ENCODE peak calls at places on chromosome 17, in six cellular contexts. One of them, this sample, is unnamed.

GRCh38 chr17:67733371-67733770 is 15.6 kb downstream of the NOL11 start:
- DNase-seq in upper lobe of left lung: no peak
- DNase-seq in H1: no peak
- DNase-seq in suprapubic skin: no peak
- DNase-seq in K562: no peak
- DNase-seq in transverse colon: no peak
- DNase-seq in this sample: no peak

GRCh38 chr17:36885761-36886365 is 51.4 kb upstream of the LHX1 start:
- DNase-seq in transverse colon: no peak
- DNase-seq in upper lobe of left lung: no peak
- DNase-seq in suprapubic skin: no peak
- DNase-seq in H1: no peak
- DNase-seq in K562: no peak
- DNase-seq in this sample: no peak

GRCh38 chr17:62576382-62576781 is 51.1 kb upstream of the MRC2 start:
- DNase-seq in H1: no peak
- DNase-seq in suprapubic skin: no peak
- DNase-seq in K562: no peak
- DNase-seq in upper lobe of left lung: no peak
- DNase-seq in transverse colon: no peak
- DNase-seq in this sample: no peak

GRCh38 chr17:17181666-17182600 is 24.2 kb downstream of the PLD6 start:
- DNase-seq in H1: no peak
- DNase-seq in suprapubic skin: no peak
- DNase-seq in transverse colon: no peak
- DNase-seq in K562: no peak
- DNase-seq in upper lobe of left lung: no peak
- DNase-seq in this sample: no peak

GRCh38 chr17:19313746-19314651 is 48.5 kb downstream of the B9D1 start:
- DNase-seq in H1: no peak
- DNase-seq in transverse colon: peak; percentile 60
- DNase-seq in suprapubic skin: no peak
- DNase-seq in K562: no peak
- DNase-seq in upper lobe of left lung: no peak
- DNase-seq in this sample: no peak

GRCh38 chr17:56715613-56716357 is 117.9 kb downstream of the C17orf67 start:
- DNase-seq in suprapubic skin: peak; percentile 89
- DNase-seq in K562: peak; percentile 74
- DNase-seq in upper lobe of left lung: peak; percentile 83
- DNase-seq in H1: no peak
- DNase-seq in transverse colon: peak; percentile 77
- DNase-seq in this sample: peak; percentile 80

GRCh38 chr17:15133826-15134225 is 131.3 kb downstream of the PMP22 start:
- DNase-seq in suprapubic skin: no peak
- DNase-seq in upper lobe of left lung: no peak
- DNase-seq in H1: no peak
- DNase-seq in K562: peak; percentile 17
- DNase-seq in transverse colon: no peak
- DNase-seq in this sample: no peak

GRCh38 chr17:38459556-38459955 is 31.3 kb downstream of the ARHGAP23 start:
- DNase-seq in suprapubic skin: no peak
- DNase-seq in H1: no peak
- DNase-seq in transverse colon: no peak
- DNase-seq in upper lobe of left lung: no peak
- DNase-seq in K562: no peak
- DNase-seq in this sample: peak; percentile 52

GRCh38 chr17:56230660-56231059 is 77.4 kb downstream of the ANKFN1 start:
- DNase-seq in suprapubic skin: no peak
- DNase-seq in H1: no peak
- DNase-seq in transverse colon: no peak
- DNase-seq in upper lobe of left lung: no peak
- DNase-seq in K562: no peak
- DNase-seq in this sample: no peak

GRCh38 chr17:47961406-47961805 is 3.7 kb upstream of the PRR15L start:
- DNase-seq in K562: no peak
- DNase-seq in upper lobe of left lung: no peak
- DNase-seq in transverse colon: no peak
- DNase-seq in suprapubic skin: no peak
- DNase-seq in H1: no peak
- DNase-seq in this sample: no peak

GRCh38 chr17:18105595-18105994 is 3.0 kb upstream of the MYO15A start:
- DNase-seq in upper lobe of left lung: no peak
- DNase-seq in transverse colon: no peak
- DNase-seq in K562: no peak
- DNase-seq in suprapubic skin: no peak
- DNase-seq in H1: no peak
- DNase-seq in this sample: no peak

GRCh38 chr17:4087911-4088693 is 54.7 kb downstream of the ZZEF1 start:
- DNase-seq in H1: no peak
- DNase-seq in K562: no peak
- DNase-seq in upper lobe of left lung: no peak
- DNase-seq in suprapubic skin: no peak
- DNase-seq in transverse colon: no peak
- DNase-seq in this sample: no peak

GRCh38 chr17:652310-652709 is 62.3 kb downstream of the VPS53 start:
- DNase-seq in transverse colon: peak; percentile 47
- DNase-seq in upper lobe of left lung: no peak
- DNase-seq in suprapubic skin: peak; percentile 88
- DNase-seq in K562: no peak
- DNase-seq in H1: no peak
- DNase-seq in this sample: no peak

GRCh38 chr17:38794221-38794620 is 5.1 kb downstream of the PIP4K2B start:
- DNase-seq in suprapubic skin: no peak
- DNase-seq in transverse colon: no peak
- DNase-seq in K562: no peak
- DNase-seq in upper lobe of left lung: no peak
- DNase-seq in H1: no peak
- DNase-seq in this sample: no peak

GRCh38 chr17:33292981-33293867 is at the start of gene ASIC2:
- DNase-seq in upper lobe of left lung: no peak
- DNase-seq in transverse colon: peak; percentile 18
- DNase-seq in H1: peak; percentile 10
- DNase-seq in K562: peak; percentile 11
- DNase-seq in suprapubic skin: no peak
- DNase-seq in this sample: no peak

GRCh38 chr17:54781389-54781788 is 119.3 kb upstream of the TOM1L1 start:
- DNase-seq in transverse colon: no peak
- DNase-seq in upper lobe of left lung: no peak
- DNase-seq in suprapubic skin: no peak
- DNase-seq in K562: no peak
- DNase-seq in H1: no peak
- DNase-seq in this sample: no peak

GRCh38 chr17:74527756-74528155 is 3.5 kb downstream of the CD300LB start:
- DNase-seq in H1: no peak
- DNase-seq in K562: no peak
- DNase-seq in upper lobe of left lung: peak; percentile 12
- DNase-seq in suprapubic skin: peak; percentile 29
- DNase-seq in transverse colon: no peak
- DNase-seq in this sample: peak; percentile 10

GRCh38 chr17:27263386-27263785 is 30.5 kb upstream of the WSB1 start:
- DNase-seq in transverse colon: no peak
- DNase-seq in suprapubic skin: no peak
- DNase-seq in upper lobe of left lung: no peak
- DNase-seq in H1: no peak
- DNase-seq in K562: no peak
- DNase-seq in this sample: no peak

GRCh38 chr17:28953444-28954118 is 2.3 kb upstream of the PHF12 start:
- DNase-seq in upper lobe of left lung: no peak
- DNase-seq in K562: peak; percentile 42
- DNase-seq in transverse colon: peak; percentile 51
- DNase-seq in H1: peak; percentile 69
- DNase-seq in suprapubic skin: no peak
- DNase-seq in this sample: peak; percentile 35

GRCh38 chr17:65727243-65727642 is 165.8 kb upstream of the AXIN2 start:
- DNase-seq in H1: no peak
- DNase-seq in upper lobe of left lung: no peak
- DNase-seq in transverse colon: no peak
- DNase-seq in K562: no peak
- DNase-seq in suprapubic skin: no peak
- DNase-seq in this sample: no peak

GRCh38 chr17:19727466-19728113 is 11.2 kb upstream of the SLC47A2 start:
- DNase-seq in H1: no peak
- DNase-seq in upper lobe of left lung: peak; percentile 49
- DNase-seq in K562: no peak
- DNase-seq in suprapubic skin: peak; percentile 91
- DNase-seq in transverse colon: peak; percentile 41
- DNase-seq in this sample: no peak

GRCh38 chr17:65984299-65984698 is 207.6 kb downstream of the CEP112 start:
- DNase-seq in upper lobe of left lung: no peak
- DNase-seq in K562: no peak
- DNase-seq in transverse colon: no peak
- DNase-seq in suprapubic skin: no peak
- DNase-seq in H1: no peak
- DNase-seq in this sample: no peak

GRCh38 chr17:48970865-48971687 is 2.7 kb upstream of the GIP start:
- DNase-seq in upper lobe of left lung: no peak
- DNase-seq in transverse colon: no peak
- DNase-seq in H1: no peak
- DNase-seq in suprapubic skin: no peak
- DNase-seq in K562: peak; percentile 19
- DNase-seq in this sample: no peak

GRCh38 chr17:45639297-45639849 is 144.7 kb upstream of the CRHR1 start:
- DNase-seq in upper lobe of left lung: no peak
- DNase-seq in transverse colon: no peak
- DNase-seq in H1: no peak
- DNase-seq in suprapubic skin: no peak
- DNase-seq in K562: no peak
- DNase-seq in this sample: no peak

GRCh38 chr17:1143573-1143972 is 36.2 kb downstream of the ABR start:
- DNase-seq in upper lobe of left lung: no peak
- DNase-seq in transverse colon: no peak
- DNase-seq in suprapubic skin: no peak
- DNase-seq in H1: no peak
- DNase-seq in K562: no peak
- DNase-seq in this sample: no peak

GRCh38 chr17:73291260-73291801 is 20.5 kb downstream of the CDC42EP4 start:
- DNase-seq in upper lobe of left lung: peak; percentile 92
- DNase-seq in transverse colon: peak; percentile 76
- DNase-seq in suprapubic skin: no peak
- DNase-seq in H1: no peak
- DNase-seq in K562: peak; percentile 70
- DNase-seq in this sample: peak; percentile 73
- TF ChIP-seq POLR2A in upper lobe of left lung: no peak
- TF ChIP-seq POLR2A in transverse colon: no peak
- TF ChIP-seq POLR2A in suprapubic skin: no peak
- TF ChIP-seq POLR2A in H1: no peak
- TF ChIP-seq POLR2A in K562: no peak
- TF ChIP-seq POLR2A in this sample: no peak

GRCh38 chr17:82889496-82890338 is 49.9 kb upstream of the ZNF750 start:
- DNase-seq in upper lobe of left lung: peak; percentile 78
- DNase-seq in K562: no peak
- DNase-seq in transverse colon: peak; percentile 74
- DNase-seq in H1: no peak
- DNase-seq in suprapubic skin: no peak
- DNase-seq in this sample: peak; percentile 94
- TF ChIP-seq EP300 in upper lobe of left lung: no peak
- TF ChIP-seq EP300 in K562: no peak
- TF ChIP-seq EP300 in transverse colon: no peak
- TF ChIP-seq EP300 in H1: no peak
- TF ChIP-seq EP300 in suprapubic skin: no peak
- TF ChIP-seq EP300 in this sample: no peak

DNA sequence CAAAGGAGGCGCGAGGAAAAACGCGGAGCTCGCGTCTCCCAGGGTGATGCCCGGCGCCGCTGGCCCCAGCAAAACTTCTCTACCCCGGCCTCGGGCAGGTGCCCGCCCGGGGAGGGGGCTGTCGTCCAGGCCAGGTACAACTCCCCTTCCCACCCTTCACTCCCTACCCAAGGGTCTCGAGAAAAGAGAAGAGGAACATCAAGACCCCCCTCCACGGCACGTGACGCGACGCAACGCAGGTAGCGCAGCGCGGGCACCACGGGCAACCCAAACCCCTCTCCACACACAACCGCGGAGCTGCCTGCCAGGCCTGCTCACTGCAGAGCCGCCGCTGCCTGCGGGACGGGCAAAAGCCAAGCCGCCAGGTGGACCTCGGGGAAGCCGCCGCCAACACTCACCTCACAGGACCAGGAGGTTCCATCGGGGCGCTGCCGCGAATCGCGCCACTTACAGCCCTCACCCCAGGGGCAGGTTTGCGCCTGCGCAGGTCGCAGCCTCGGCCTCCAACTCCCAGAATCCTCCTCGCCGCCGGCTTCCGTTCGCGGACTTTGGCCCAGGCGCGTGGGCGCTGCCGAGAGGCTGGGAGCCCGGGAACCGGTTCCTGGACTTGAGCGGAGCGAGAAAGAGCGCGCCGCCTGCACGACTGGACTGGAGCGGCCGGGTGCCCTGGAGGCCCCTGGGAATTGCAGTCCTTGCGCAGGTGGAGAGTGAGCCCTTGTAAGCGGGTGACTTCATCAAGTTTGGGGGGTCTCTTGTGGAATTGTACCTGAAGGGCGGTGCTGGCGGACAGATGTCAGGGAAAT is at the start of gene ZNF232:
- DNase-seq in upper lobe of left lung: peak; percentile 95
- DNase-seq in H1: peak; percentile 88
- DNase-seq in K562: peak; percentile 92
- DNase-seq in suprapubic skin: peak; percentile 95
- DNase-seq in transverse colon: peak; percentile 97
- DNase-seq in this sample: peak; percentile 97
- TF ChIP-seq POLR2A in upper lobe of left lung: no peak
- TF ChIP-seq POLR2A in H1: peak; percentile 71
- TF ChIP-seq POLR2A in K562: peak; percentile 82
- TF ChIP-seq POLR2A in suprapubic skin: no peak
- TF ChIP-seq POLR2A in transverse colon: peak; percentile 67
- TF ChIP-seq POLR2A in this sample: no peak

GRCh38 chr17:5481451-5481850 is 4.5 kb downstream of the DERL2 start:
- DNase-seq in suprapubic skin: no peak
- DNase-seq in upper lobe of left lung: no peak
- DNase-seq in transverse colon: no peak
- DNase-seq in K562: no peak
- DNase-seq in H1: no peak
- DNase-seq in this sample: no peak

GRCh38 chr17:5485270-5486205 is at the start of gene DERL2:
- DNase-seq in transverse colon: no peak
- DNase-seq in suprapubic skin: no peak
- DNase-seq in upper lobe of left lung: no peak
- DNase-seq in K562: peak; percentile 56
- DNase-seq in H1: no peak
- DNase-seq in this sample: no peak

GRCh38 chr17:5488752-5489151 is 2.4 kb downstream of the MIS12 start:
- DNase-seq in K562: no peak
- DNase-seq in upper lobe of left lung: no peak
- DNase-seq in suprapubic skin: no peak
- DNase-seq in H1: no peak
- DNase-seq in transverse colon: no peak
- DNase-seq in this sample: no peak

GRCh38 chr17:5486206-5487124 is at the start of gene MIS12:
- DNase-seq in upper lobe of left lung: peak; percentile 99
- DNase-seq in suprapubic skin: peak; percentile 100
- DNase-seq in H1: peak; percentile 94
- DNase-seq in K562: peak; percentile 97
- DNase-seq in transverse colon: peak; percentile 98
- DNase-seq in this sample: peak; percentile 98
- TF ChIP-seq EP300 in upper lobe of left lung: no peak
- TF ChIP-seq EP300 in suprapubic skin: no peak
- TF ChIP-seq EP300 in H1: no peak
- TF ChIP-seq EP300 in K562: peak; percentile 8
- TF ChIP-seq EP300 in transverse colon: no peak
- TF ChIP-seq EP300 in this sample: no peak